ENCODE peak calls at places on chromosomes 5 and 9, in eight cellular contexts. K is heart left ventricle, Y is fibroblast of mammary gland, R is T-helper 2 cell, A is Ammon's horn, Z is A549, S is T-helper 9 cell, B is NCI-H510A. P is an unnamed sample.

GRCh38 chr5:116542619-116543018 is 32.0 kb downstream of the SEMA6A start:
- DNase-seq in A (no peak), B (no peak), K (no peak), R (no peak), S (no peak), Y (no peak), Z (no peak), P (no peak)

GRCh38 chr5:103375356-103375755 is 116.8 kb downstream of the MACIR start:
- DNase-seq in Y (peak), S (no peak), R (no peak), B (no peak), Z (peak), K (no peak), A (no peak), P (no peak)

GRCh38 chr9:87973122-87973521 is 1.2 kb downstream of the CDK20 start:
- DNase-seq in Z (no peak), B (no peak), K (no peak), A (no peak), S (no peak), Y (no peak), R (no peak), P (no peak)

GRCh38 chr5:55820488-55820887 is 30.7 kb upstream of the IL31RA start:
- DNase-seq in Y (no peak), S (no peak), A (no peak), R (no peak), K (no peak), B (no peak), Z (no peak), P (no peak)

GRCh38 chr5:132060501-132061161 is at the start of gene IL3:
- DNase-seq in A (no peak), S (no peak), R (no peak), Z (no peak), B (no peak), Y (no peak), K (no peak), P (no peak)

GRCh38 chr5:151222769-151223446 is 984 bp downstream of the CCDC69 start:
- DNase-seq in K (peak), A (no peak), B (no peak), S (peak), R (peak), Y (no peak), Z (peak), P (peak)

GRCh38 chr9:94031380-94031779 is 52.9 kb upstream of the PTPDC1 start:
- DNase-seq in R (no peak), Y (peak), S (no peak), B (no peak), Z (no peak), A (no peak), K (no peak), P (no peak)

GRCh38 chr5:91072891-91073290 is 310.2 kb downstream of the ARRDC3 start:
- DNase-seq in B (no peak), A (no peak), S (no peak), Y (peak), R (no peak), K (no peak), Z (no peak), P (no peak)

GRCh38 chr9:75953218-75953617 is 62.7 kb downstream of the PCSK5 start:
- DNase-seq in S (no peak), B (no peak), Y (peak), Z (peak), K (no peak), A (no peak), R (no peak), P (no peak)

GRCh38 chr9:130879863-130880411 is 16.7 kb downstream of the QRFP start:
- DNase-seq in Z (no peak), Y (no peak), S (no peak), K (no peak), R (no peak), B (no peak), A (no peak), P (no peak)

GRCh38 chr9:125258160-125258559 is 3.5 kb upstream of the GAPVD1 start:
- DNase-seq in B (no peak), S (no peak), Z (no peak), A (no peak), Y (no peak), K (no peak), R (no peak), P (no peak)

GRCh38 chr9:95725045-95725444 is 150.4 kb upstream of the ERCC6L2 start:
- DNase-seq in Y (no peak), Z (no peak), K (no peak), R (no peak), S (no peak), A (no peak), B (no peak), P (no peak)

GRCh38 chr9:38746303-38746702 is 26.4 kb upstream of the FAM240B start:
- DNase-seq in R (no peak), S (no peak), Y (no peak), Z (no peak), B (no peak), K (no peak), A (no peak), P (no peak)

GRCh38 chr9:137881591-137882505 is 4.3 kb downstream of the CACNA1B start:
- DNase-seq in A (no peak), Y (no peak), S (no peak), K (no peak), Z (no peak), R (no peak), B (no peak), P (no peak)

GRCh38 chr5:10591946-10592345 is 28.1 kb downstream of the ANKRD33B start:
- DNase-seq in R (no peak), K (no peak), Z (no peak), B (no peak), A (no peak), S (no peak), Y (peak), P (no peak)

GRCh38 chr9:18566125-18566524 is 92.2 kb downstream of the ADAMTSL1 start:
- DNase-seq in K (no peak), A (no peak), S (no peak), Z (peak), R (no peak), Y (peak), B (no peak), P (no peak)

GRCh38 chr9:108844856-108845255 is 10.9 kb downstream of the ACTL7B start:
- DNase-seq in R (no peak), Z (no peak), S (no peak), B (no peak), K (no peak), Y (no peak), A (no peak), P (no peak)

GRCh38 chr9:134026561-134026960 is 1.3 kb downstream of the BRD3OS start:
- DNase-seq in Z (no peak), B (no peak), A (no peak), R (no peak), Y (no peak), S (no peak), K (no peak), P (no peak)

GRCh38 chr9:78314953-78315870 is 18.3 kb downstream of the PSAT1 start:
- DNase-seq in B (no peak), A (peak), K (no peak), R (no peak), Z (no peak), S (no peak), Y (peak), P (no peak)

GRCh38 chr5:81020478-81021167 is 60.5 kb downstream of the RASGRF2 start:
- DNase-seq in S (no peak), Y (no peak), R (no peak), A (no peak), K (no peak), B (no peak), Z (no peak), P (no peak)

GRCh38 chr5:110757118-110757729 is 18.4 kb downstream of the SLC25A46 start:
- DNase-seq in A (peak), Z (peak), B (no peak), R (no peak), S (no peak), K (no peak), Y (peak), P (peak)

P was measured in heart right ventricle.